ENCODE peak calls at places on chromosomes 1 and 21, in seven cellular contexts. L, N, G, P, O, V and J are unnamed samples.

GRCh38 chr1:43554444-43554992 is 23.8 kb downstream of the PTPRF start:
- DNase-seq in N (no peak), P (peak; percentile 56), V (peak; percentile 46), L (no peak), O (no peak), G (peak; percentile 50), J (peak; percentile 52)

GRCh38 chr1:25642710-25643109 is 26.1 kb downstream of the MAN1C1 start:
- DNase-seq in V (no peak), O (no peak), P (no peak), N (peak; percentile 25), G (peak; percentile 70), L (no peak), J (peak; percentile 34)

GRCh38 chr1:175377394-175377793 is 184.8 kb upstream of the KIAA0040 start:
- DNase-seq in L (no peak), N (no peak), G (no peak), V (no peak), O (no peak), P (no peak), J (no peak)

GRCh38 chr21:14583629-14584251 is 37.6 kb upstream of the SAMSN1 start:
- DNase-seq in N (no peak), P (no peak), O (no peak), L (no peak), G (no peak), V (no peak), J (no peak)

GRCh38 chr1:111738436-111739221 is 566 bp downstream of the INKA2 start:
- DNase-seq in P (peak; percentile 67), L (peak; percentile 52), O (no peak), V (peak; percentile 75), G (peak; percentile 49), N (no peak), J (peak; percentile 60)

GRCh38 chr1:45335732-45336365 is 4.1 kb upstream of the TOE1 start:
- DNase-seq in O (no peak), N (no peak), G (no peak), L (no peak), V (no peak), P (no peak), J (no peak)

GRCh38 chr1:203219934-203220333 is 9.5 kb downstream of the CHIT1 start:
- DNase-seq in P (no peak), V (peak; percentile 36), N (no peak), L (no peak), G (no peak), O (no peak), J (no peak)

GRCh38 chr1:97186381-97186780 is 464.8 kb downstream of the PTBP2 start:
- DNase-seq in V (peak; percentile 25), G (no peak), P (peak; percentile 22), N (no peak), L (no peak), O (no peak), J (no peak)

GRCh38 chr1:37037675-37038074 is 3.4 kb upstream of the GRIK3 start:
- DNase-seq in N (no peak), L (no peak), P (no peak), O (no peak), V (peak; percentile 33), G (no peak), J (no peak)

GRCh38 chr1:15046487-15047165 is 106.9 kb upstream of the TMEM51 start:
- DNase-seq in O (peak; percentile 53), G (peak; percentile 81), V (peak; percentile 91), P (peak; percentile 66), N (peak; percentile 69), L (peak; percentile 50), J (peak; percentile 82)

GRCh38 chr1:62688687-62689085 is 500 bp upstream of the DOCK7 start:
- DNase-seq in L (no peak), P (no peak), O (no peak), N (no peak), V (no peak), G (peak; percentile 31), J (no peak)

GRCh38 chr21:38365521-38365920 is 108.7 kb downstream of the KCNJ15 start:
- DNase-seq in V (no peak), L (no peak), P (no peak), O (no peak), G (no peak), N (no peak), J (no peak)

GRCh38 chr1:92748138-92748537 is 36.8 kb downstream of the EVI5 start:
- DNase-seq in V (no peak), G (no peak), L (no peak), O (no peak), P (no peak), N (no peak), J (no peak)

GRCh38 chr1:84061336-84061735 is 62.4 kb upstream of the TTLL7 start:
- DNase-seq in N (no peak), L (no peak), P (no peak), V (no peak), G (no peak), O (no peak), J (no peak)

GRCh38 chr1:15252547-15252835 is 5.5 kb downstream of the FHAD1 start:
- DNase-seq in L (no peak), O (no peak), G (no peak), V (no peak), N (no peak), P (no peak), J (no peak)

GRCh38 chr1:103953386-103953785 is 203.7 kb downstream of the AMY1C start:
- DNase-seq in O (no peak), L (no peak), N (no peak), V (no peak), G (no peak), P (no peak), J (no peak)

GRCh38 chr1:103945774-103946173 is 196.1 kb downstream of the AMY1C start:
- DNase-seq in N (no peak), P (no peak), V (no peak), L (no peak), G (no peak), O (no peak), J (no peak)

GRCh38 chr1:103949714-103950113 is 200.0 kb downstream of the AMY1C start:
- DNase-seq in G (no peak), P (no peak), V (no peak), O (no peak), N (no peak), L (no peak), J (no peak)

DNA sequence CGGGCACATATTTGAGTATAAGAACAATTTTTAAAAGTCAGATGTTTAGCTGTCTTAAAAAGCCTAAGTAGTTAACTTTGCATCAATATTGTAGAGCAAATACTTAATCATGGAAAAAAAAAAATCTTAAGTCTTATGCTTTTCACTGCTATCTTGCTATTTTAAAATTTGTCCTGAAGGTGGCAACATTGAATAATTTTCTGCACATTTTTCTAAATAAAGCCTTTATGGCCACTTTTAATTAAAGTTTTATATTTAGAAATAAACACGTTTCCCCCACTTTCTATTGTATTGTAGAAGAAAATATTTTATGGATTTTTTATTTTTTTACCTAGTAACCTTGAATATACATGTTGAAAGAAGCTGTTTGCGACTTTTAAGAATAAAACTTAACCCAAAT is 198.8 kb downstream of the AMY1C start:
- DNase-seq in V (no peak), P (peak; percentile 11), O (no peak), G (no peak), L (no peak), N (no peak), J (no peak)
- TF ChIP-seq CTCF in V (no peak), P (peak; percentile 12), O (peak; percentile 37), G (peak; percentile 10), L (no peak), N (no peak), J (peak; percentile 14)

GRCh38 chr1:35864813-35865212 is 18.2 kb upstream of the AGO1 start:
- DNase-seq in G (no peak), L (no peak), P (no peak), O (no peak), V (no peak), N (no peak), J (no peak)
- TF ChIP-seq CTCF in G (no peak), L (no peak), P (no peak), O (no peak), V (no peak), N (no peak), J (no peak)

GRCh38 chr1:40691538-40692428 is at the start of gene NFYC:
- DNase-seq in V (peak; percentile 97), P (peak; percentile 98), G (peak; percentile 97), L (peak; percentile 98), N (peak; percentile 94), O (peak; percentile 94), J (peak; percentile 95)
- TF ChIP-seq CTCF in V (no peak), P (no peak), G (peak; percentile 1), L (no peak), N (no peak), O (no peak), J (no peak)

GRCh38 chr1:153483776-153484175 is 23.3 kb upstream of the S100A7 start:
- DNase-seq in V (peak; percentile 60), P (no peak), G (no peak), L (no peak), O (no peak), N (no peak), J (no peak)
- TF ChIP-seq CTCF in V (no peak), P (no peak), G (no peak), L (no peak), O (no peak), N (no peak), J (no peak)

DNA sequence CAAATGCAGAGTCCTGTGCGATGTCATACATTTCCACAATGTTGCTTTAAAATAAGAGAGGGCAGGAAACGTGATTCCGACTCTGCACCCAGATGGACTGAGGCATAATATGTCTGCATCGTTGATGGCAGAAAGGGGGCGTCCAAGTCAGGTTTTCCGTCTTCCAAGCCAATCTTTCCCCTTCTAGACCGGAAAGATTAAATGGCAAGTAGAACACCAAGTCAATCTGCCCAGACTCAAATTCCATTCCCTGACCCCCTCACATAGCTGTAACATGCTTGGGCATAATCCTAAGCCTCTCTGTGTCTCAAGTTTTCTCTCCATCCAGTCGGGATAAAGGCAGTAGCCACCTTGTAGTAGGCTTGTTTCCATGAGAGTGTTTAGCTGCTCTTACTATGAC is 14.4 kb downstream of the PCP4 start:
- DNase-seq in V (no peak), P (no peak), O (no peak), G (no peak), N (no peak), L (no peak), J (no peak)
- TF ChIP-seq CTCF in V (no peak), P (no peak), O (no peak), G (no peak), N (no peak), L (no peak), J (no peak)

GRCh38 chr1:184483101-184483813 is 96.4 kb downstream of the C1orf21 start:
- DNase-seq in P (no peak), G (peak; percentile 83), V (no peak), O (no peak), L (no peak), N (peak; percentile 14), J (no peak)
- TF ChIP-seq CTCF in P (no peak), G (no peak), V (no peak), O (no peak), L (no peak), N (peak; percentile 3), J (no peak)